ENCODE peak calls at places on chromosomes 13 and 19, in nine cellular contexts. One of them, this sample, is unnamed.

GRCh38 chr19:41927810-41928192 is 448 bp downstream of the ERFL start:
- DNase-seq in activated naive CD4-positive, alpha-beta T cell treated with anti-CD3 and anti-CD28 coated beads, Interleukin-2, amount 50 U/mL, for 16 hours: no peak
- DNase-seq in glutamatergic neuron: no peak
- DNase-seq in NCI-H1092: no peak
- DNase-seq in ACHN: no peak
- DNase-seq in activated T-helper 1 cell treated with Interleukin-2 at 50 U/mL for 16 hours: no peak
- DNase-seq in HCEC 1CT: no peak
- DNase-seq in SJCRH30: no peak
- DNase-seq in heart right ventricle: no peak
- DNase-seq in this sample: no peak

GRCh38 chr13:75544681-75545333 is 4.8 kb upstream of the UCHL3 start:
- DNase-seq in activated naive CD4-positive, alpha-beta T cell treated with anti-CD3 and anti-CD28 coated beads, Interleukin-2, amount 50 U/mL, for 16 hours: no peak
- DNase-seq in glutamatergic neuron: no peak
- DNase-seq in NCI-H1092: no peak
- DNase-seq in ACHN: no peak
- DNase-seq in activated T-helper 1 cell treated with Interleukin-2 at 50 U/mL for 16 hours: no peak
- DNase-seq in HCEC 1CT: peak; percentile 88
- DNase-seq in SJCRH30: no peak
- DNase-seq in heart right ventricle: no peak
- DNase-seq in this sample: no peak

GRCh38 chr13:112184261-112184660 is 117.3 kb downstream of the SOX1 start:
- DNase-seq in activated naive CD4-positive, alpha-beta T cell treated with anti-CD3 and anti-CD28 coated beads, Interleukin-2, amount 50 U/mL, for 16 hours: no peak
- DNase-seq in glutamatergic neuron: no peak
- DNase-seq in NCI-H1092: no peak
- DNase-seq in ACHN: no peak
- DNase-seq in activated T-helper 1 cell treated with Interleukin-2 at 50 U/mL for 16 hours: no peak
- DNase-seq in HCEC 1CT: no peak
- DNase-seq in SJCRH30: no peak
- DNase-seq in heart right ventricle: no peak
- DNase-seq in this sample: no peak

GRCh38 chr19:10209305-10209704 is 14.6 kb upstream of the DNMT1 start:
- DNase-seq in activated naive CD4-positive, alpha-beta T cell treated with anti-CD3 and anti-CD28 coated beads, Interleukin-2, amount 50 U/mL, for 16 hours: no peak
- DNase-seq in glutamatergic neuron: no peak
- DNase-seq in NCI-H1092: no peak
- DNase-seq in ACHN: no peak
- DNase-seq in activated T-helper 1 cell treated with Interleukin-2 at 50 U/mL for 16 hours: no peak
- DNase-seq in HCEC 1CT: peak; percentile 71
- DNase-seq in SJCRH30: no peak
- DNase-seq in heart right ventricle: no peak
- DNase-seq in this sample: no peak

GRCh38 chr13:23922005-23922932 is 25.0 kb upstream of the C1QTNF9B start:
- DNase-seq in activated naive CD4-positive, alpha-beta T cell treated with anti-CD3 and anti-CD28 coated beads, Interleukin-2, amount 50 U/mL, for 16 hours: no peak
- DNase-seq in glutamatergic neuron: no peak
- DNase-seq in NCI-H1092: no peak
- DNase-seq in ACHN: no peak
- DNase-seq in activated T-helper 1 cell treated with Interleukin-2 at 50 U/mL for 16 hours: no peak
- DNase-seq in HCEC 1CT: no peak
- DNase-seq in SJCRH30: no peak
- DNase-seq in heart right ventricle: no peak
- DNase-seq in this sample: no peak

GRCh38 chr13:71852082-71852481 is 14.9 kb downstream of the DACH1 start:
- DNase-seq in activated naive CD4-positive, alpha-beta T cell treated with anti-CD3 and anti-CD28 coated beads, Interleukin-2, amount 50 U/mL, for 16 hours: no peak
- DNase-seq in glutamatergic neuron: peak; percentile 23
- DNase-seq in NCI-H1092: no peak
- DNase-seq in ACHN: no peak
- DNase-seq in activated T-helper 1 cell treated with Interleukin-2 at 50 U/mL for 16 hours: no peak
- DNase-seq in HCEC 1CT: no peak
- DNase-seq in SJCRH30: no peak
- DNase-seq in heart right ventricle: no peak
- DNase-seq in this sample: no peak

GRCh38 chr19:31120952-31121351 is 228.3 kb downstream of the TSHZ3 start:
- DNase-seq in activated naive CD4-positive, alpha-beta T cell treated with anti-CD3 and anti-CD28 coated beads, Interleukin-2, amount 50 U/mL, for 16 hours: no peak
- DNase-seq in glutamatergic neuron: no peak
- DNase-seq in NCI-H1092: no peak
- DNase-seq in ACHN: no peak
- DNase-seq in activated T-helper 1 cell treated with Interleukin-2 at 50 U/mL for 16 hours: no peak
- DNase-seq in HCEC 1CT: no peak
- DNase-seq in SJCRH30: no peak
- DNase-seq in heart right ventricle: no peak
- DNase-seq in this sample: no peak

GRCh38 chr13:114161644-114162532 is 17.2 kb upstream of the CFAP97D2 start:
- DNase-seq in activated naive CD4-positive, alpha-beta T cell treated with anti-CD3 and anti-CD28 coated beads, Interleukin-2, amount 50 U/mL, for 16 hours: no peak
- DNase-seq in glutamatergic neuron: no peak
- DNase-seq in NCI-H1092: peak; percentile 63
- DNase-seq in ACHN: no peak
- DNase-seq in activated T-helper 1 cell treated with Interleukin-2 at 50 U/mL for 16 hours: no peak
- DNase-seq in HCEC 1CT: no peak
- DNase-seq in SJCRH30: peak; percentile 22
- DNase-seq in heart right ventricle: peak; percentile 29
- DNase-seq in this sample: no peak

GRCh38 chr19:7125221-7125620 is 55.7 kb downstream of the ZNF557 start:
- DNase-seq in activated naive CD4-positive, alpha-beta T cell treated with anti-CD3 and anti-CD28 coated beads, Interleukin-2, amount 50 U/mL, for 16 hours: no peak
- DNase-seq in glutamatergic neuron: no peak
- DNase-seq in NCI-H1092: no peak
- DNase-seq in ACHN: no peak
- DNase-seq in activated T-helper 1 cell treated with Interleukin-2 at 50 U/mL for 16 hours: no peak
- DNase-seq in HCEC 1CT: no peak
- DNase-seq in SJCRH30: no peak
- DNase-seq in heart right ventricle: no peak
- DNase-seq in this sample: no peak

GRCh38 chr19:29680447-29680846 is 15.2 kb downstream of the PLEKHF1 start:
- DNase-seq in activated naive CD4-positive, alpha-beta T cell treated with anti-CD3 and anti-CD28 coated beads, Interleukin-2, amount 50 U/mL, for 16 hours: peak; percentile 70
- DNase-seq in glutamatergic neuron: no peak
- DNase-seq in NCI-H1092: no peak
- DNase-seq in ACHN: no peak
- DNase-seq in activated T-helper 1 cell treated with Interleukin-2 at 50 U/mL for 16 hours: peak; percentile 77
- DNase-seq in HCEC 1CT: no peak
- DNase-seq in SJCRH30: no peak
- DNase-seq in heart right ventricle: no peak
- DNase-seq in this sample: no peak

GRCh38 chr19:1259873-1260748 is 9.0 kb upstream of the CIRBP start:
- DNase-seq in activated naive CD4-positive, alpha-beta T cell treated with anti-CD3 and anti-CD28 coated beads, Interleukin-2, amount 50 U/mL, for 16 hours: peak; percentile 47
- DNase-seq in glutamatergic neuron: no peak
- DNase-seq in NCI-H1092: no peak
- DNase-seq in ACHN: no peak
- DNase-seq in activated T-helper 1 cell treated with Interleukin-2 at 50 U/mL for 16 hours: no peak
- DNase-seq in HCEC 1CT: no peak
- DNase-seq in SJCRH30: no peak
- DNase-seq in heart right ventricle: no peak
- DNase-seq in this sample: peak; percentile 64

GRCh38 chr19:3720533-3720917 is 12.3 kb downstream of the TJP3 start:
- DNase-seq in activated naive CD4-positive, alpha-beta T cell treated with anti-CD3 and anti-CD28 coated beads, Interleukin-2, amount 50 U/mL, for 16 hours: no peak
- DNase-seq in glutamatergic neuron: no peak
- DNase-seq in NCI-H1092: no peak
- DNase-seq in ACHN: no peak
- DNase-seq in activated T-helper 1 cell treated with Interleukin-2 at 50 U/mL for 16 hours: no peak
- DNase-seq in HCEC 1CT: no peak
- DNase-seq in SJCRH30: no peak
- DNase-seq in heart right ventricle: no peak
- DNase-seq in this sample: no peak

GRCh38 chr13:24178847-24179845 is 18.6 kb downstream of the SPATA13 start:
- DNase-seq in activated naive CD4-positive, alpha-beta T cell treated with anti-CD3 and anti-CD28 coated beads, Interleukin-2, amount 50 U/mL, for 16 hours: no peak
- DNase-seq in glutamatergic neuron: no peak
- DNase-seq in NCI-H1092: no peak
- DNase-seq in ACHN: no peak
- DNase-seq in activated T-helper 1 cell treated with Interleukin-2 at 50 U/mL for 16 hours: no peak
- DNase-seq in HCEC 1CT: peak; percentile 67
- DNase-seq in SJCRH30: no peak
- DNase-seq in heart right ventricle: no peak
- DNase-seq in this sample: no peak

GRCh38 chr19:5173993-5174392 is 166.6 kb downstream of the PTPRS start:
- DNase-seq in activated naive CD4-positive, alpha-beta T cell treated with anti-CD3 and anti-CD28 coated beads, Interleukin-2, amount 50 U/mL, for 16 hours: no peak
- DNase-seq in glutamatergic neuron: no peak
- DNase-seq in NCI-H1092: no peak
- DNase-seq in ACHN: no peak
- DNase-seq in activated T-helper 1 cell treated with Interleukin-2 at 50 U/mL for 16 hours: no peak
- DNase-seq in HCEC 1CT: no peak
- DNase-seq in SJCRH30: no peak
- DNase-seq in heart right ventricle: no peak
- DNase-seq in this sample: no peak

GRCh38 chr19:1265611-1266115 is 3.5 kb upstream of the CIRBP start:
- DNase-seq in activated naive CD4-positive, alpha-beta T cell treated with anti-CD3 and anti-CD28 coated beads, Interleukin-2, amount 50 U/mL, for 16 hours: peak; percentile 44
- DNase-seq in glutamatergic neuron: peak; percentile 63
- DNase-seq in NCI-H1092: no peak
- DNase-seq in ACHN: peak; percentile 62
- DNase-seq in activated T-helper 1 cell treated with Interleukin-2 at 50 U/mL for 16 hours: no peak
- DNase-seq in HCEC 1CT: peak; percentile 79
- DNase-seq in SJCRH30: peak; percentile 66
- DNase-seq in heart right ventricle: peak; percentile 63
- DNase-seq in this sample: no peak

GRCh38 chr13:101706651-101707050 is 254.2 kb downstream of the ITGBL1 start:
- DNase-seq in activated naive CD4-positive, alpha-beta T cell treated with anti-CD3 and anti-CD28 coated beads, Interleukin-2, amount 50 U/mL, for 16 hours: no peak
- DNase-seq in glutamatergic neuron: no peak
- DNase-seq in NCI-H1092: no peak
- DNase-seq in ACHN: peak; percentile 57
- DNase-seq in activated T-helper 1 cell treated with Interleukin-2 at 50 U/mL for 16 hours: no peak
- DNase-seq in HCEC 1CT: peak; percentile 83
- DNase-seq in SJCRH30: peak; percentile 47
- DNase-seq in heart right ventricle: no peak
- DNase-seq in this sample: no peak

GRCh38 chr13:79369226-79369625 is 36.8 kb downstream of the RBM26 start:
- DNase-seq in activated naive CD4-positive, alpha-beta T cell treated with anti-CD3 and anti-CD28 coated beads, Interleukin-2, amount 50 U/mL, for 16 hours: no peak
- DNase-seq in glutamatergic neuron: no peak
- DNase-seq in NCI-H1092: no peak
- DNase-seq in ACHN: no peak
- DNase-seq in activated T-helper 1 cell treated with Interleukin-2 at 50 U/mL for 16 hours: no peak
- DNase-seq in HCEC 1CT: no peak
- DNase-seq in SJCRH30: no peak
- DNase-seq in heart right ventricle: no peak
- DNase-seq in this sample: no peak

GRCh38 chr19:4660181-4660791 is 9.9 kb downstream of the MYDGF start:
- DNase-seq in activated naive CD4-positive, alpha-beta T cell treated with anti-CD3 and anti-CD28 coated beads, Interleukin-2, amount 50 U/mL, for 16 hours: no peak
- DNase-seq in glutamatergic neuron: peak; percentile 55
- DNase-seq in NCI-H1092: no peak
- DNase-seq in ACHN: peak; percentile 39
- DNase-seq in activated T-helper 1 cell treated with Interleukin-2 at 50 U/mL for 16 hours: no peak
- DNase-seq in HCEC 1CT: no peak
- DNase-seq in SJCRH30: peak; percentile 61
- DNase-seq in heart right ventricle: no peak
- DNase-seq in this sample: no peak

GRCh38 chr19:27392027-27392632 is 1820.8 kb downstream of the UQCRFS1 start:
- DNase-seq in activated naive CD4-positive, alpha-beta T cell treated with anti-CD3 and anti-CD28 coated beads, Interleukin-2, amount 50 U/mL, for 16 hours: peak; percentile 1
- DNase-seq in glutamatergic neuron: no peak
- DNase-seq in NCI-H1092: no peak
- DNase-seq in ACHN: no peak
- DNase-seq in activated T-helper 1 cell treated with Interleukin-2 at 50 U/mL for 16 hours: no peak
- DNase-seq in HCEC 1CT: no peak
- DNase-seq in SJCRH30: no peak
- DNase-seq in heart right ventricle: no peak
- DNase-seq in this sample: no peak

GRCh38 chr19:15251749-15252397 is 19.6 kb upstream of the EPHX3 start:
- DNase-seq in activated naive CD4-positive, alpha-beta T cell treated with anti-CD3 and anti-CD28 coated beads, Interleukin-2, amount 50 U/mL, for 16 hours: no peak
- DNase-seq in glutamatergic neuron: peak; percentile 74
- DNase-seq in NCI-H1092: no peak
- DNase-seq in ACHN: peak; percentile 37
- DNase-seq in activated T-helper 1 cell treated with Interleukin-2 at 50 U/mL for 16 hours: no peak
- DNase-seq in HCEC 1CT: peak; percentile 90
- DNase-seq in SJCRH30: peak; percentile 95
- DNase-seq in heart right ventricle: peak; percentile 86
- DNase-seq in this sample: peak; percentile 53

GRCh38 chr19:48988860-48989259 is 4.2 kb downstream of the GYS1 start:
- DNase-seq in activated naive CD4-positive, alpha-beta T cell treated with anti-CD3 and anti-CD28 coated beads, Interleukin-2, amount 50 U/mL, for 16 hours: no peak
- DNase-seq in glutamatergic neuron: no peak
- DNase-seq in NCI-H1092: no peak
- DNase-seq in ACHN: no peak
- DNase-seq in activated T-helper 1 cell treated with Interleukin-2 at 50 U/mL for 16 hours: no peak
- DNase-seq in HCEC 1CT: no peak
- DNase-seq in SJCRH30: no peak
- DNase-seq in heart right ventricle: no peak
- DNase-seq in this sample: no peak

GRCh38 chr13:99237981-99238662 is 20.1 kb downstream of the GPR18 start:
- DNase-seq in activated naive CD4-positive, alpha-beta T cell treated with anti-CD3 and anti-CD28 coated beads, Interleukin-2, amount 50 U/mL, for 16 hours: peak; percentile 23
- DNase-seq in glutamatergic neuron: no peak
- DNase-seq in NCI-H1092: no peak
- DNase-seq in ACHN: no peak
- DNase-seq in activated T-helper 1 cell treated with Interleukin-2 at 50 U/mL for 16 hours: no peak
- DNase-seq in HCEC 1CT: no peak
- DNase-seq in SJCRH30: no peak
- DNase-seq in heart right ventricle: no peak
- DNase-seq in this sample: no peak

GRCh38 chr13:45356966-45357689 is 16.1 kb upstream of the TPT1 start:
- DNase-seq in activated naive CD4-positive, alpha-beta T cell treated with anti-CD3 and anti-CD28 coated beads, Interleukin-2, amount 50 U/mL, for 16 hours: no peak
- DNase-seq in glutamatergic neuron: no peak
- DNase-seq in NCI-H1092: no peak
- DNase-seq in ACHN: no peak
- DNase-seq in activated T-helper 1 cell treated with Interleukin-2 at 50 U/mL for 16 hours: no peak
- DNase-seq in HCEC 1CT: no peak
- DNase-seq in SJCRH30: no peak
- DNase-seq in heart right ventricle: no peak
- DNase-seq in this sample: no peak

GRCh38 chr19:49807888-49808675 is 5.0 kb downstream of the FUZ start:
- DNase-seq in activated naive CD4-positive, alpha-beta T cell treated with anti-CD3 and anti-CD28 coated beads, Interleukin-2, amount 50 U/mL, for 16 hours: no peak
- DNase-seq in glutamatergic neuron: no peak
- DNase-seq in NCI-H1092: no peak
- DNase-seq in ACHN: no peak
- DNase-seq in activated T-helper 1 cell treated with Interleukin-2 at 50 U/mL for 16 hours: no peak
- DNase-seq in HCEC 1CT: no peak
- DNase-seq in SJCRH30: no peak
- DNase-seq in heart right ventricle: no peak
- DNase-seq in this sample: no peak

GRCh38 chr13:106161186-106161585 is 374.3 kb downstream of the EFNB2 start:
- DNase-seq in activated naive CD4-positive, alpha-beta T cell treated with anti-CD3 and anti-CD28 coated beads, Interleukin-2, amount 50 U/mL, for 16 hours: no peak
- DNase-seq in glutamatergic neuron: no peak
- DNase-seq in NCI-H1092: no peak
- DNase-seq in ACHN: no peak
- DNase-seq in activated T-helper 1 cell treated with Interleukin-2 at 50 U/mL for 16 hours: no peak
- DNase-seq in HCEC 1CT: no peak
- DNase-seq in SJCRH30: no peak
- DNase-seq in heart right ventricle: no peak
- DNase-seq in this sample: no peak

GRCh38 chr19:1097810-1098176 is 2.6 kb upstream of the POLR2E start:
- DNase-seq in activated naive CD4-positive, alpha-beta T cell treated with anti-CD3 and anti-CD28 coated beads, Interleukin-2, amount 50 U/mL, for 16 hours: no peak
- DNase-seq in glutamatergic neuron: no peak
- DNase-seq in NCI-H1092: no peak
- DNase-seq in ACHN: no peak
- DNase-seq in activated T-helper 1 cell treated with Interleukin-2 at 50 U/mL for 16 hours: no peak
- DNase-seq in HCEC 1CT: no peak
- DNase-seq in SJCRH30: no peak
- DNase-seq in heart right ventricle: no peak
- DNase-seq in this sample: no peak

GRCh38 chr13:46197299-46197975 is 14.3 kb upstream of the LRRC63 start:
- DNase-seq in activated naive CD4-positive, alpha-beta T cell treated with anti-CD3 and anti-CD28 coated beads, Interleukin-2, amount 50 U/mL, for 16 hours: no peak
- DNase-seq in glutamatergic neuron: no peak
- DNase-seq in NCI-H1092: no peak
- DNase-seq in ACHN: no peak
- DNase-seq in activated T-helper 1 cell treated with Interleukin-2 at 50 U/mL for 16 hours: no peak
- DNase-seq in HCEC 1CT: no peak
- DNase-seq in SJCRH30: no peak
- DNase-seq in heart right ventricle: no peak
- DNase-seq in this sample: no peak

GRCh38 chr13:35210234-35210633 is 266.3 kb downstream of the MAB21L1 start:
- DNase-seq in activated naive CD4-positive, alpha-beta T cell treated with anti-CD3 and anti-CD28 coated beads, Interleukin-2, amount 50 U/mL, for 16 hours: no peak
- DNase-seq in glutamatergic neuron: no peak
- DNase-seq in NCI-H1092: no peak
- DNase-seq in ACHN: peak; percentile 11
- DNase-seq in activated T-helper 1 cell treated with Interleukin-2 at 50 U/mL for 16 hours: no peak
- DNase-seq in HCEC 1CT: no peak
- DNase-seq in SJCRH30: no peak
- DNase-seq in heart right ventricle: no peak
- DNase-seq in this sample: no peak

GRCh38 chr19:33175886-33176669 is 18.1 kb upstream of the LRP3 start:
- DNase-seq in activated naive CD4-positive, alpha-beta T cell treated with anti-CD3 and anti-CD28 coated beads, Interleukin-2, amount 50 U/mL, for 16 hours: peak; percentile 16
- DNase-seq in glutamatergic neuron: peak; percentile 31
- DNase-seq in NCI-H1092: no peak
- DNase-seq in ACHN: peak; percentile 39
- DNase-seq in activated T-helper 1 cell treated with Interleukin-2 at 50 U/mL for 16 hours: peak; percentile 11
- DNase-seq in HCEC 1CT: peak; percentile 19
- DNase-seq in SJCRH30: peak; percentile 63
- DNase-seq in heart right ventricle: no peak
- DNase-seq in this sample: peak; percentile 49

GRCh38 chr19:4388171-4389063 is 11.9 kb downstream of the SH3GL1 start:
- DNase-seq in activated naive CD4-positive, alpha-beta T cell treated with anti-CD3 and anti-CD28 coated beads, Interleukin-2, amount 50 U/mL, for 16 hours: no peak
- DNase-seq in glutamatergic neuron: no peak
- DNase-seq in NCI-H1092: no peak
- DNase-seq in ACHN: no peak
- DNase-seq in activated T-helper 1 cell treated with Interleukin-2 at 50 U/mL for 16 hours: no peak
- DNase-seq in HCEC 1CT: no peak
- DNase-seq in SJCRH30: no peak
- DNase-seq in heart right ventricle: no peak
- DNase-seq in this sample: peak; percentile 29

GRCh38 chr19:35207391-35207871 is 21.1 kb downstream of the FAM187B start:
- DNase-seq in activated naive CD4-positive, alpha-beta T cell treated with anti-CD3 and anti-CD28 coated beads, Interleukin-2, amount 50 U/mL, for 16 hours: no peak
- DNase-seq in glutamatergic neuron: no peak
- DNase-seq in NCI-H1092: no peak
- DNase-seq in ACHN: no peak
- DNase-seq in activated T-helper 1 cell treated with Interleukin-2 at 50 U/mL for 16 hours: no peak
- DNase-seq in HCEC 1CT: no peak
- DNase-seq in SJCRH30: no peak
- DNase-seq in heart right ventricle: no peak
- DNase-seq in this sample: no peak